ENCODE peak calls at places on chromosomes 2 and 18, in four cellular contexts. One of them, this sample, is unnamed.

GRCh38 chr2:188659656-188660406 is 314.3 kb upstream of the COL3A1 start:
- DNase-seq in adrenal gland: no peak
- DNase-seq in suprapubic skin: no peak
- DNase-seq in GM12891: no peak
- DNase-seq in this sample: peak; percentile 12

GRCh38 chr2:20589975-20590703 is 60.8 kb downstream of the HS1BP3 start:
- DNase-seq in adrenal gland: no peak
- DNase-seq in suprapubic skin: peak; percentile 71
- DNase-seq in GM12891: no peak
- DNase-seq in this sample: no peak

GRCh38 chr18:12946549-12947354 is 1.1 kb upstream of the SEH1L start:
- DNase-seq in adrenal gland: peak; percentile 74
- DNase-seq in suprapubic skin: no peak
- DNase-seq in GM12891: peak; percentile 11
- DNase-seq in this sample: peak; percentile 17

GRCh38 chr2:152587187-152587947 is 129.9 kb downstream of the PRPF40A start:
- DNase-seq in adrenal gland: no peak
- DNase-seq in suprapubic skin: no peak
- DNase-seq in GM12891: no peak
- DNase-seq in this sample: no peak

GRCh38 chr2:215171826-215172225 is 33.4 kb upstream of the ABCA12 start:
- DNase-seq in adrenal gland: no peak
- DNase-seq in suprapubic skin: no peak
- DNase-seq in GM12891: no peak
- DNase-seq in this sample: no peak

GRCh38 chr2:96143848-96144480 is 1.3 kb downstream of the DUSP2 start:
- DNase-seq in adrenal gland: no peak
- DNase-seq in suprapubic skin: no peak
- DNase-seq in GM12891: no peak
- DNase-seq in this sample: no peak

GRCh38 chr2:55419236-55419513 is 481 bp downstream of the CCDC88A start:
- DNase-seq in adrenal gland: peak; percentile 42
- DNase-seq in suprapubic skin: no peak
- DNase-seq in GM12891: no peak
- DNase-seq in this sample: no peak

GRCh38 chr2:135825131-135825854 is 11.7 kb downstream of the LCT start:
- DNase-seq in adrenal gland: no peak
- DNase-seq in suprapubic skin: no peak
- DNase-seq in GM12891: no peak
- DNase-seq in this sample: no peak

GRCh38 chr2:58052978-58053377 is 6.4 kb downstream of the VRK2 start:
- DNase-seq in adrenal gland: no peak
- DNase-seq in suprapubic skin: no peak
- DNase-seq in GM12891: no peak
- DNase-seq in this sample: no peak

GRCh38 chr2:216775043-216775453 is 79.7 kb upstream of the IGFBP5 start:
- DNase-seq in adrenal gland: peak; percentile 89
- DNase-seq in suprapubic skin: no peak
- DNase-seq in GM12891: no peak
- DNase-seq in this sample: peak; percentile 87

GRCh38 chr2:127404466-127405251 is 13.6 kb upstream of the PROC start:
- DNase-seq in adrenal gland: no peak
- DNase-seq in suprapubic skin: no peak
- DNase-seq in GM12891: no peak
- DNase-seq in this sample: no peak

GRCh38 chr2:200863655-200864205 is 728 bp downstream of the CLK1 start:
- DNase-seq in adrenal gland: peak; percentile 47
- DNase-seq in suprapubic skin: no peak
- DNase-seq in GM12891: no peak
- DNase-seq in this sample: no peak

GRCh38 chr18:62566818-62567217 is 44.0 kb downstream of the ZCCHC2 start:
- DNase-seq in adrenal gland: no peak
- DNase-seq in suprapubic skin: no peak
- DNase-seq in GM12891: no peak
- DNase-seq in this sample: no peak

GRCh38 chr18:6482198-6482977 is 67.7 kb upstream of the L3MBTL4 start:
- DNase-seq in adrenal gland: peak; percentile 76
- DNase-seq in suprapubic skin: peak; percentile 92
- DNase-seq in GM12891: peak; percentile 31
- DNase-seq in this sample: peak; percentile 22

GRCh38 chr2:105358593-105358992 is 21.3 kb downstream of the C2orf49 start:
- DNase-seq in adrenal gland: no peak
- DNase-seq in suprapubic skin: no peak
- DNase-seq in GM12891: no peak
- DNase-seq in this sample: no peak

GRCh38 chr2:38666578-38666926 is 638 bp downstream of the GALM start:
- DNase-seq in adrenal gland: no peak
- DNase-seq in suprapubic skin: no peak
- DNase-seq in GM12891: no peak
- DNase-seq in this sample: no peak

GRCh38 chr2:40113997-40114396 is 334.9 kb upstream of the THUMPD2 start:
- DNase-seq in adrenal gland: no peak
- DNase-seq in suprapubic skin: no peak
- DNase-seq in GM12891: no peak
- DNase-seq in this sample: no peak

GRCh38 chr2:1553671-1554295 is 140.5 kb downstream of the TPO start:
- DNase-seq in adrenal gland: no peak
- DNase-seq in suprapubic skin: no peak
- DNase-seq in GM12891: no peak
- DNase-seq in this sample: no peak

GRCh38 chr18:31268985-31269406 is 49.0 kb upstream of the DSG1 start:
- DNase-seq in adrenal gland: no peak
- DNase-seq in suprapubic skin: no peak
- DNase-seq in GM12891: no peak
- DNase-seq in this sample: no peak

GRCh38 chr2:239040152-239040761 is 192.4 kb downstream of the TWIST2 start:
- DNase-seq in adrenal gland: no peak
- DNase-seq in suprapubic skin: no peak
- DNase-seq in GM12891: no peak
- DNase-seq in this sample: no peak

GRCh38 chr2:45312275-45312674 is 298.8 kb downstream of the SRBD1 start:
- DNase-seq in adrenal gland: no peak
- DNase-seq in suprapubic skin: no peak
- DNase-seq in GM12891: no peak
- DNase-seq in this sample: no peak

GRCh38 chr2:74751981-74752808 is 81.7 kb upstream of the HK2 start:
- DNase-seq in adrenal gland: no peak
- DNase-seq in suprapubic skin: no peak
- DNase-seq in GM12891: no peak
- DNase-seq in this sample: no peak

GRCh38 chr2:157684940-157685466 is 56.3 kb upstream of the ACVR1C start:
- DNase-seq in adrenal gland: no peak
- DNase-seq in suprapubic skin: no peak
- DNase-seq in GM12891: no peak
- DNase-seq in this sample: no peak

GRCh38 chr18:13266208-13267100 is 47.9 kb downstream of the LDLRAD4 start:
- DNase-seq in adrenal gland: no peak
- DNase-seq in suprapubic skin: peak; percentile 84
- DNase-seq in GM12891: no peak
- DNase-seq in this sample: no peak

GRCh38 chr2:48589170-48589767 is 28.4 kb upstream of the GTF2A1L start:
- DNase-seq in adrenal gland: peak; percentile 45
- DNase-seq in suprapubic skin: no peak
- DNase-seq in GM12891: no peak
- DNase-seq in this sample: peak; percentile 17

GRCh38 chr2:172249336-172249735 is 146.6 kb upstream of the DLX2 start:
- DNase-seq in adrenal gland: no peak
- DNase-seq in suprapubic skin: no peak
- DNase-seq in GM12891: no peak
- DNase-seq in this sample: no peak

DNA sequence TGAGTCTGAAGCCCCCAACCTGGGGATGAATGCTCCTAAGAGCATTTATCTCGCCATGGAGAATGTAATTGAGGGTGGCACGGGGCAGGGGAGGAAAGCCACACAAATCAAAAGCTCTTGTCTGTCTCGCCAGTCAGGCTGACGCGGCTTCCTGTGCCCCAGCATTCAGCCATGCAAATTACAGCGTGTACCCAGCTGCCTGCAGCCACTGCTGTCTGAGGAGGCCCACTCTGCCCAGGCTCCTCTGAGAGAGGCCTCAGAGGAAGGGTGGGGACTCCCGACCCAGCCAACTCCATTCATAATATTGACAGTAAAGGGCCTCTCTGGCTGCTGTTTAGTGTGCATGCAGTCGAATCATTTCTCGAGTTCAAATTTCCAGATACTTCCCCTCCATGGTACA is 22.0 kb downstream of the SMAD7 start:
- DNase-seq in adrenal gland: no peak
- DNase-seq in suprapubic skin: no peak
- DNase-seq in GM12891: no peak
- DNase-seq in this sample: no peak
- TF ChIP-seq POLR2A in adrenal gland: no peak
- TF ChIP-seq POLR2A in suprapubic skin: no peak
- TF ChIP-seq POLR2A in GM12891: no peak
- TF ChIP-seq POLR2A in this sample: no peak

DNA sequence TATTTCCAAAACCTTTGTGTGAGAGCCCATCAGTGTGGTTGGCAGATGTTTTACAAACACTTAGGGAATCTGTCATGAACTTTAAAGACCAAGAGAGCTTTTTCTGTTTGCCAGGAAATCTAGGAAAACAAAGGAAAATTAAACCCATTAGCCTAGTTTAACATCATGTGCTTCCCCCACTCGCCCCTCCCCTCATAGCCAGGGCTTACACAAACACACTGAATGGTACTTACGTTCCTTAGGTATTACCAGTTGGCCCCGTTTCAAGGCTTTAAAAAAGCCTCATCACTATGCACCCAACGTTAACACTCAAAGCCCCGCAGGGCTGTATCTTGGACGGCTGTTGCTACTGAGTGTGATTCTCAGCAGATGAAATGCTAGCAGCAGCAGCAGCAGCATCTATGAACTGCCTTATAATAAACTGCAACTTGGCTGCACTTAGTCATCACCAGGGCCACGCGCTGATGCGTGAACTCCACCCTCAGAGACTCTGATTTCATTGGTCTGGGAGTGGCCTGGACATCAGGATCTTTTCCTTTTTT is 20.1 kb upstream of the TTC39C start:
- DNase-seq in adrenal gland: peak; percentile 50
- DNase-seq in suprapubic skin: no peak
- DNase-seq in GM12891: no peak
- DNase-seq in this sample: peak; percentile 15
- TF ChIP-seq POLR2A in adrenal gland: no peak
- TF ChIP-seq POLR2A in suprapubic skin: no peak
- TF ChIP-seq POLR2A in GM12891: peak; percentile 90
- TF ChIP-seq POLR2A in this sample: no peak

GRCh38 chr2:119222863-119223520 is 642 bp upstream of the STEAP3 start:
- DNase-seq in adrenal gland: no peak
- DNase-seq in suprapubic skin: no peak
- DNase-seq in GM12891: no peak
- DNase-seq in this sample: no peak

GRCh38 chr2:119225084-119225864 is 1.6 kb downstream of the STEAP3 start:
- DNase-seq in adrenal gland: no peak
- DNase-seq in suprapubic skin: no peak
- DNase-seq in GM12891: no peak
- DNase-seq in this sample: no peak

GRCh38 chr2:119224391-119224972 is 848 bp downstream of the STEAP3 start:
- DNase-seq in adrenal gland: no peak
- DNase-seq in suprapubic skin: no peak
- DNase-seq in GM12891: no peak
- DNase-seq in this sample: no peak

GRCh38 chr2:119222213-119222612 is 1.4 kb upstream of the STEAP3 start:
- DNase-seq in adrenal gland: no peak
- DNase-seq in suprapubic skin: no peak
- DNase-seq in GM12891: no peak
- DNase-seq in this sample: no peak

GRCh38 chr2:119223521-119224390 is at the start of gene STEAP3:
- DNase-seq in adrenal gland: peak; percentile 79
- DNase-seq in suprapubic skin: peak; percentile 85
- DNase-seq in GM12891: peak; percentile 89
- DNase-seq in this sample: peak; percentile 89
- TF ChIP-seq POLR2A in adrenal gland: peak; percentile 16
- TF ChIP-seq POLR2A in suprapubic skin: no peak
- TF ChIP-seq POLR2A in GM12891: no peak
- TF ChIP-seq POLR2A in this sample: peak; percentile 73

GRCh38 chr2:73089270-73090030 is 17.9 kb upstream of the SFXN5 start:
- DNase-seq in adrenal gland: peak; percentile 57
- DNase-seq in suprapubic skin: no peak
- DNase-seq in GM12891: no peak
- DNase-seq in this sample: peak; percentile 97
- TF ChIP-seq POLR2A in adrenal gland: no peak
- TF ChIP-seq POLR2A in suprapubic skin: no peak
- TF ChIP-seq POLR2A in GM12891: no peak
- TF ChIP-seq POLR2A in this sample: no peak